ENCODE peak calls at places on chromosomes 5 and 9, in five cellular contexts. One of them, this sample, is unnamed.

GRCh38 chr9:4030751-4031150 is 269.1 kb downstream of the GLIS3 start:
- DNase-seq in endothelial cell: no peak
- DNase-seq in NCI-H524: no peak
- DNase-seq in germinal center: no peak
- DNase-seq in cardiac muscle cell: peak; percentile 26
- DNase-seq in this sample: no peak

GRCh38 chr5:91072891-91073290 is 310.2 kb downstream of the ARRDC3 start:
- DNase-seq in endothelial cell: no peak
- DNase-seq in NCI-H524: no peak
- DNase-seq in cardiac muscle cell: peak; percentile 27
- DNase-seq in germinal center: no peak
- DNase-seq in this sample: no peak

GRCh38 chr5:66923457-66923856 is 273.1 kb downstream of the CD180 start:
- DNase-seq in cardiac muscle cell: no peak
- DNase-seq in germinal center: no peak
- DNase-seq in endothelial cell: no peak
- DNase-seq in NCI-H524: no peak
- DNase-seq in this sample: no peak

GRCh38 chr5:90473321-90474234 is 993 bp downstream of the MBLAC2 start:
- DNase-seq in endothelial cell: peak; percentile 46
- DNase-seq in NCI-H524: peak; percentile 34
- DNase-seq in cardiac muscle cell: no peak
- DNase-seq in germinal center: peak; percentile 14
- DNase-seq in this sample: peak; percentile 93

GRCh38 chr5:170293273-170293672 is 4.3 kb downstream of the LCP2 start:
- DNase-seq in endothelial cell: no peak
- DNase-seq in cardiac muscle cell: no peak
- DNase-seq in germinal center: peak; percentile 42
- DNase-seq in NCI-H524: no peak
- DNase-seq in this sample: no peak

GRCh38 chr9:18580146-18580545 is 106.2 kb downstream of the ADAMTSL1 start:
- DNase-seq in cardiac muscle cell: no peak
- DNase-seq in endothelial cell: no peak
- DNase-seq in NCI-H524: no peak
- DNase-seq in germinal center: no peak
- DNase-seq in this sample: no peak

GRCh38 chr9:133351908-133352634 is 4.1 kb downstream of the RPL7A start:
- DNase-seq in cardiac muscle cell: peak; percentile 69
- DNase-seq in endothelial cell: peak; percentile 56
- DNase-seq in germinal center: peak; percentile 42
- DNase-seq in NCI-H524: no peak
- DNase-seq in this sample: no peak

GRCh38 chr5:160342413-160342941 is 27.9 kb downstream of the C1QTNF2 start:
- DNase-seq in cardiac muscle cell: peak; percentile 25
- DNase-seq in germinal center: no peak
- DNase-seq in endothelial cell: no peak
- DNase-seq in NCI-H524: no peak
- DNase-seq in this sample: no peak

GRCh38 chr9:34123682-34124081 is 2.8 kb downstream of the DCAF12 start:
- DNase-seq in endothelial cell: no peak
- DNase-seq in germinal center: peak; percentile 73
- DNase-seq in NCI-H524: no peak
- DNase-seq in cardiac muscle cell: no peak
- DNase-seq in this sample: no peak

GRCh38 chr5:54616031-54616430 is 98.5 kb downstream of the SNX18 start:
- DNase-seq in cardiac muscle cell: peak; percentile 90
- DNase-seq in endothelial cell: no peak
- DNase-seq in NCI-H524: no peak
- DNase-seq in germinal center: no peak
- DNase-seq in this sample: no peak

GRCh38 chr5:122183098-122183794 is 53.9 kb downstream of the ZNF474 start:
- DNase-seq in NCI-H524: no peak
- DNase-seq in endothelial cell: no peak
- DNase-seq in germinal center: no peak
- DNase-seq in cardiac muscle cell: peak; percentile 87
- DNase-seq in this sample: no peak

GRCh38 chr9:92527291-92527828 is 8.4 kb downstream of the ECM2 start:
- DNase-seq in cardiac muscle cell: no peak
- DNase-seq in endothelial cell: no peak
- DNase-seq in NCI-H524: no peak
- DNase-seq in germinal center: no peak
- DNase-seq in this sample: no peak